ENCODE peak calls at places on chromosomes 16 and 17, in ten cellular contexts. Q, P, M, L, N, C, X, S, R and D are unnamed samples.

GRCh38 chr17:71741836-71742235 is 379.0 kb upstream of the SOX9 start:
- DNase-seq in R (no peak), X (no peak), C (peak; percentile 36), N (no peak), S (no peak), P (no peak), M (peak; percentile 47), L (no peak), Q (no peak), D (no peak)

GRCh38 chr17:40707720-40708119 is 4.2 kb upstream of the KRT24 start:
- DNase-seq in R (no peak), C (no peak), P (peak; percentile 57), X (peak; percentile 48), S (peak; percentile 36), N (no peak), Q (no peak), L (no peak), M (no peak), D (no peak)

GRCh38 chr17:46809110-46809571 is 9.4 kb downstream of the WNT3 start:
- DNase-seq in P (no peak), S (no peak), X (no peak), C (no peak), Q (no peak), N (no peak), R (no peak), M (no peak), L (peak; percentile 70), D (no peak)

GRCh38 chr17:29066603-29067002 is 23.7 kb downstream of the PIPOX start:
- DNase-seq in P (no peak), L (no peak), C (no peak), R (no peak), Q (no peak), M (no peak), X (no peak), S (no peak), N (no peak), D (no peak)

GRCh38 chr17:10198509-10199249 is at the start of gene GAS7:
- DNase-seq in C (no peak), R (peak; percentile 41), L (peak; percentile 86), X (peak; percentile 69), M (peak; percentile 8), S (peak; percentile 72), P (peak; percentile 68), N (peak; percentile 66), Q (peak; percentile 88), D (peak; percentile 51)

GRCh38 chr17:57182621-57183020 is 73.7 kb upstream of the MSI2 start:
- DNase-seq in P (no peak), M (no peak), X (no peak), C (no peak), N (no peak), Q (no peak), S (no peak), L (no peak), R (no peak), D (no peak)

GRCh38 chr17:1604831-1605528 is 23.7 kb downstream of the SLC43A2 start:
- DNase-seq in M (no peak), L (peak; percentile 49), C (no peak), P (no peak), Q (no peak), X (no peak), S (peak; percentile 48), N (no peak), R (no peak), D (no peak)

GRCh38 chr16:14050297-14051027 is 20.7 kb upstream of the MRTFB start:
- DNase-seq in N (no peak), P (no peak), C (peak; percentile 17), L (peak; percentile 96), S (no peak), Q (no peak), R (no peak), X (no peak), M (peak; percentile 49), D (peak; percentile 59)

GRCh38 chr16:73671102-73671501 is 623.2 kb upstream of the ZFHX3 start:
- DNase-seq in R (no peak), S (no peak), P (no peak), X (no peak), M (no peak), L (peak; percentile 47), N (no peak), C (no peak), Q (no peak), D (no peak)

GRCh38 chr16:58187092-58187491 is 10.8 kb downstream of the CSNK2A2 start:
- DNase-seq in Q (no peak), X (no peak), N (no peak), L (no peak), C (peak; percentile 2), S (no peak), M (no peak), R (no peak), P (no peak), D (no peak)

GRCh38 chr17:2187758-2188157 is 115.8 kb downstream of the SMG6 start:
- DNase-seq in S (no peak), Q (no peak), X (no peak), L (no peak), M (no peak), P (no peak), C (no peak), R (no peak), N (no peak), D (no peak)

GRCh38 chr16:15502041-15502725 is 67.8 kb downstream of the BMERB1 start:
- DNase-seq in Q (no peak), L (peak; percentile 26), R (no peak), M (peak; percentile 97), P (peak; percentile 90), C (peak; percentile 96), X (no peak), S (no peak), N (no peak), D (peak; percentile 91)

GRCh38 chr17:56679148-56679766 is 85.8 kb downstream of the NOG start:
- DNase-seq in X (no peak), R (no peak), C (no peak), P (no peak), Q (no peak), N (no peak), S (no peak), M (peak; percentile 42), L (peak; percentile 73), D (peak; percentile 46)

GRCh38 chr16:3035972-3036725 is 595 bp downstream of the BICDL2 start:
- DNase-seq in N (peak; percentile 82), R (peak; percentile 72), S (no peak), L (peak; percentile 62), C (no peak), X (no peak), P (no peak), M (no peak), Q (no peak), D (no peak)

GRCh38 chr17:31580331-31581021 is 189.0 kb downstream of the RAB11FIP4 start:
- DNase-seq in S (peak; percentile 45), L (no peak), C (peak; percentile 81), N (peak; percentile 68), P (peak; percentile 98), X (no peak), Q (no peak), R (no peak), M (peak; percentile 85), D (no peak)

GRCh38 chr16:89098767-89099430 is 5.2 kb downstream of the ACSF3 start:
- DNase-seq in X (no peak), P (no peak), R (no peak), L (no peak), S (no peak), Q (no peak), M (no peak), N (no peak), C (no peak), D (no peak)
- H3K36me3 ChIP-seq in X (no peaks in the 10 kb centered on the region), P (no peaks in the 10 kb centered on the region), R (no peaks in the 10 kb centered on the region), L (no peaks in the 10 kb centered on the region), S (no peaks in the 10 kb centered on the region), Q (peaks cover 2% of the 10 kb centered on the region), M (peaks cover 19% of the 10 kb centered on the region), N (no peaks in the 10 kb centered on the region), C (no peaks in the 10 kb centered on the region), D (peaks cover 39% of the 10 kb centered on the region)

DNA sequence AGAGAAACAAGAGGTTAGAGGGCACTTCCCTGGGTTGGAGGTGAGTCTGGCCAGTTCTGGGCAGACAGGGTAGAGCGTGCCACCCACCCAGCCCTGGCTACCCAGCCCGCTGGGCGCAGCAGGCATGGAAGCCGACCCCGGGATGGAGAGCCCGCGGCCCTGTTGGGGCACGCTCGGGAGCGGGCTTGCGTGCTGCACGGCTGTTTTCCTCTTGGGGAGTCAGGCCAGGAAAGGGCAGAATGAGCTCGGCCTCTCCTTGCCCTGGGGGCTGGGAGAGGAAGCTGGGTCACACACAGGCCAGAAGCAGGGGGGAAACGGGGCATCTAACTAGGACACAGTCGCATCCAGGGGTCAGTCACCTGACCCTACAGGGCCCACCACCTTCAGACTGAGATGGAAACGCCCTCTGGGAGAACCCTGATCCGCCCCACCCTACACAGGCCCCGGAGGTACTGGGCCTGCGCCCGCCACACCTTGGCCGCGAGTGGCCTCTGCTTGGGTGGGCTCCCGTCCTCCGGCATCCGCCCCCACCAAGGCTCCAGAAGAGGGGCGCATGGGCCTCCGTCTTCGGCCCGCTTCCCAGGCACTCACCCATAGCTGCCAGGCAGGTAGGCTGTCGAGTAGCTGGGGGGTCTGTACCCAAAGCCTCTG is 1.2 kb downstream of the SOX15 start:
- DNase-seq in C (no peak), S (no peak), M (no peak), P (no peak), N (no peak), L (peak; percentile 59), Q (no peak), R (no peak), X (no peak), D (no peak)
- H3K36me3 ChIP-seq in C (peaks cover 10% of the 10 kb centered on the region), S (no peaks in the 10 kb centered on the region), M (peaks cover 27% of the 10 kb centered on the region), P (peaks cover 2% of the 10 kb centered on the region), N (peaks cover 9% of the 10 kb centered on the region), L (peaks cover 16% of the 10 kb centered on the region), Q (peaks cover 3% of the 10 kb centered on the region), R (no peaks in the 10 kb centered on the region), X (no peaks in the 10 kb centered on the region), D (peaks cover 69% of the 10 kb centered on the region)

GRCh38 chr17:38459556-38459955 is 31.3 kb downstream of the ARHGAP23 start:
- DNase-seq in S (no peak), L (no peak), P (no peak), M (no peak), X (no peak), C (no peak), N (no peak), R (no peak), Q (no peak), D (no peak)
- H3K36me3 ChIP-seq in S (no peaks in the 10 kb centered on the region), L (peaks cover 26% of the 10 kb centered on the region), P (peaks cover 78% of the 10 kb centered on the region), M (peaks cover 42% of the 10 kb centered on the region), X (no peaks in the 10 kb centered on the region), C (peaks cover 18% of the 10 kb centered on the region), N (no peaks in the 10 kb centered on the region), R (no peaks in the 10 kb centered on the region), Q (no peaks in the 10 kb centered on the region), D (peaks cover 91% of the 10 kb centered on the region)

DNA sequence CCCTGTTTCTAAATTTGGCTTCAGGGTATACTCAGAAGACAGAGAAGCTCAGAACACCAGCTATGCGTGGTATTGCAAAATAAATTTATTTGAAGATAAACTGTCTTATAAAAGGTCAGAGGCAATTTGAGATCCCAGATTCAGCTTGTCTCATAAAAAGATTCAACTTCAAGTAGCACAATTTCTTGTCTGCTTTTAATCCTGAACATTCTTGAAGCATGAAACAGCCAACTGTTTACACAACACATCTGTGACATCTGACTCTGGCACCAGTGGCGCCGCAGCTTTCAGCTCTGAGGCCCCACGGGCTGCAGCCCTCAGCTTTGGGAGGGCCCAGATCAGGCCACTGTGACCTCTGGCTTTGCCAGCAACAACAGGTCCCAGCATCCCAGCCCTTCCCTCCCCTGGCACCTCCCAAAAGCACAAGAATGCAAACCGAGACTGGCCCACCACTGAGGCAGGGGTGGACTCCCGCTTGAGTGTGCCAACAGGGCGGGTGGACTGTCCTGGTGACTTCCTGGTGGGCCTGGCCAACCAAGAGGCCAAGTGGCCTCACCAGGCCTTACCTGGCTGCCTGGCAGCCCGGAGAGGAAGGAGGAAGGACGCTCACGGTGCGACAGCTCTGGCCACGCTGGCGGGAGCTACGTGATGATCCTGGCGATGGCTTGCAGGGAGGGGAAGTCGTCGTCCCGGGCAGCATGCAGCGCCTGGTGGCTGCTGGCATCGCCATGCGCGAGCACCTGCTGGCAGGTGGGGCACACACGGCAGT is 8.0 kb downstream of the SYNGR3 start:
- DNase-seq in S (no peak), P (no peak), X (no peak), C (no peak), L (no peak), N (no peak), Q (no peak), M (no peak), R (no peak), D (peak; percentile 47)
- H3K36me3 ChIP-seq in S (no peaks in the 10 kb centered on the region), P (peaks cover 72% of the 10 kb centered on the region), X (peaks cover 3% of the 10 kb centered on the region), C (peaks cover 8% of the 10 kb centered on the region), L (no peaks in the 10 kb centered on the region), N (peaks cover 17% of the 10 kb centered on the region), Q (no peaks in the 10 kb centered on the region), M (peaks cover 36% of the 10 kb centered on the region), R (no peaks in the 10 kb centered on the region), D (peaks cover 71% of the 10 kb centered on the region)